ENCODE peak calls at places on chromosomes 3 and 15, in seven cellular contexts. One of them, this sample, is unnamed.

GRCh38 chr3:183514048-183514447 is 41.5 kb downstream of the KLHL6 start:
- DNase-seq in trophoblast cell: no peak
- DNase-seq in H1: no peak
- DNase-seq in IMR-90: no peak
- DNase-seq in H9: no peak
- DNase-seq in mesenchymal stem cell: no peak
- DNase-seq in mesendoderm: no peak
- DNase-seq in this sample: no peak

GRCh38 chr3:167520656-167521360 is 47.0 kb upstream of the SERPINI2 start:
- DNase-seq in IMR-90: no peak
- DNase-seq in H9: no peak
- DNase-seq in mesenchymal stem cell: no peak
- DNase-seq in trophoblast cell: no peak
- DNase-seq in H1: no peak
- DNase-seq in mesendoderm: peak
- DNase-seq in this sample: no peak

GRCh38 chr15:67135494-67135893 is 70.1 kb downstream of the SMAD3 start:
- DNase-seq in mesenchymal stem cell: peak
- DNase-seq in IMR-90: peak
- DNase-seq in H1: no peak
- DNase-seq in trophoblast cell: no peak
- DNase-seq in H9: no peak
- DNase-seq in mesendoderm: no peak
- DNase-seq in this sample: no peak

GRCh38 chr15:56149071-56149470 is 94.6 kb downstream of the RFX7 start:
- DNase-seq in mesendoderm: no peak
- DNase-seq in mesenchymal stem cell: no peak
- DNase-seq in trophoblast cell: no peak
- DNase-seq in H1: no peak
- DNase-seq in IMR-90: peak
- DNase-seq in H9: no peak
- DNase-seq in this sample: no peak

GRCh38 chr3:147141516-147141915 is 264.8 kb downstream of the ZIC4 start:
- DNase-seq in mesendoderm: no peak
- DNase-seq in IMR-90: no peak
- DNase-seq in mesenchymal stem cell: peak
- DNase-seq in H9: no peak
- DNase-seq in H1: no peak
- DNase-seq in trophoblast cell: no peak
- DNase-seq in this sample: no peak

GRCh38 chr3:194269610-194270145 is 81.5 kb downstream of the CPN2 start:
- DNase-seq in mesendoderm: peak
- DNase-seq in H1: peak
- DNase-seq in mesenchymal stem cell: peak
- DNase-seq in trophoblast cell: no peak
- DNase-seq in H9: peak
- DNase-seq in IMR-90: no peak
- DNase-seq in this sample: no peak

GRCh38 chr15:59522988-59523461 is 85.0 kb downstream of the FAM81A start:
- DNase-seq in H9: no peak
- DNase-seq in IMR-90: no peak
- DNase-seq in mesenchymal stem cell: no peak
- DNase-seq in trophoblast cell: no peak
- DNase-seq in H1: peak
- DNase-seq in mesendoderm: peak
- DNase-seq in this sample: no peak

GRCh38 chr15:45091161-45091560 is 22.8 kb downstream of the DUOX2 start:
- DNase-seq in H1: no peak
- DNase-seq in IMR-90: peak
- DNase-seq in trophoblast cell: no peak
- DNase-seq in mesenchymal stem cell: peak
- DNase-seq in H9: no peak
- DNase-seq in mesendoderm: no peak
- DNase-seq in this sample: no peak

GRCh38 chr3:126932188-126932931 is 50.6 kb upstream of the PLXNA1 start:
- DNase-seq in H1: no peak
- DNase-seq in mesenchymal stem cell: peak
- DNase-seq in IMR-90: peak
- DNase-seq in mesendoderm: no peak
- DNase-seq in trophoblast cell: no peak
- DNase-seq in H9: no peak
- DNase-seq in this sample: no peak

GRCh38 chr3:58434170-58434507 is 507 bp upstream of the PDHB start:
- DNase-seq in mesenchymal stem cell: peak
- DNase-seq in mesendoderm: no peak
- DNase-seq in IMR-90: no peak
- DNase-seq in H1: no peak
- DNase-seq in H9: no peak
- DNase-seq in trophoblast cell: no peak
- DNase-seq in this sample: no peak

GRCh38 chr3:38121451-38121831 is 15.5 kb downstream of the ACAA1 start:
- DNase-seq in H9: no peak
- DNase-seq in mesendoderm: no peak
- DNase-seq in trophoblast cell: no peak
- DNase-seq in mesenchymal stem cell: no peak
- DNase-seq in IMR-90: no peak
- DNase-seq in H1: no peak
- DNase-seq in this sample: no peak

GRCh38 chr3:114310701-114311100 is 16.9 kb downstream of the TIGIT start:
- DNase-seq in mesendoderm: no peak
- DNase-seq in H1: no peak
- DNase-seq in IMR-90: peak
- DNase-seq in trophoblast cell: no peak
- DNase-seq in H9: no peak
- DNase-seq in mesenchymal stem cell: no peak
- DNase-seq in this sample: no peak

GRCh38 chr3:28291577-28291976 is 50.2 kb downstream of the CMC1 start:
- DNase-seq in trophoblast cell: no peak
- DNase-seq in mesenchymal stem cell: no peak
- DNase-seq in mesendoderm: no peak
- DNase-seq in H9: no peak
- DNase-seq in IMR-90: no peak
- DNase-seq in H1: no peak
- DNase-seq in this sample: no peak

GRCh38 chr3:155243512-155243921 is 50.0 kb downstream of the STRIT1 start:
- DNase-seq in mesenchymal stem cell: peak
- DNase-seq in mesendoderm: no peak
- DNase-seq in IMR-90: peak
- DNase-seq in H1: no peak
- DNase-seq in H9: no peak
- DNase-seq in trophoblast cell: no peak
- DNase-seq in this sample: no peak

GRCh38 chr3:149519912-149520311 is 45.4 kb downstream of the TM4SF4 start:
- DNase-seq in mesendoderm: no peak
- DNase-seq in trophoblast cell: no peak
- DNase-seq in mesenchymal stem cell: no peak
- DNase-seq in IMR-90: no peak
- DNase-seq in H1: no peak
- DNase-seq in H9: no peak
- DNase-seq in this sample: no peak

GRCh38 chr3:57544181-57545125 is at the start of gene DNAH12:
- DNase-seq in mesendoderm: peak
- DNase-seq in H1: peak
- DNase-seq in mesenchymal stem cell: peak
- DNase-seq in trophoblast cell: peak
- DNase-seq in H9: peak
- DNase-seq in IMR-90: no peak
- DNase-seq in this sample: peak

GRCh38 chr3:135759651-135760050 is 205.9 kb upstream of the PPP2R3A start:
- DNase-seq in trophoblast cell: no peak
- DNase-seq in H9: no peak
- DNase-seq in mesenchymal stem cell: no peak
- DNase-seq in IMR-90: no peak
- DNase-seq in mesendoderm: no peak
- DNase-seq in H1: no peak
- DNase-seq in this sample: no peak

GRCh38 chr3:4643904-4644547 is 150.9 kb downstream of the ITPR1 start:
- DNase-seq in mesendoderm: no peak
- DNase-seq in IMR-90: no peak
- DNase-seq in trophoblast cell: no peak
- DNase-seq in H9: no peak
- DNase-seq in H1: no peak
- DNase-seq in mesenchymal stem cell: no peak
- DNase-seq in this sample: no peak

GRCh38 chr3:35944915-35945710 is 305.8 kb downstream of the ARPP21 start:
- DNase-seq in H9: no peak
- DNase-seq in trophoblast cell: no peak
- DNase-seq in mesendoderm: peak
- DNase-seq in H1: no peak
- DNase-seq in mesenchymal stem cell: peak
- DNase-seq in IMR-90: peak
- DNase-seq in this sample: no peak

GRCh38 chr15:42736178-42736792 is 643 bp downstream of the CDAN1 start:
- DNase-seq in H1: no peak
- DNase-seq in trophoblast cell: no peak
- DNase-seq in H9: no peak
- DNase-seq in mesendoderm: peak
- DNase-seq in IMR-90: no peak
- DNase-seq in mesenchymal stem cell: peak
- DNase-seq in this sample: no peak

GRCh38 chr3:41041899-41042298 is 157.4 kb upstream of the CTNNB1 start:
- DNase-seq in mesendoderm: no peak
- DNase-seq in H1: no peak
- DNase-seq in IMR-90: no peak
- DNase-seq in H9: no peak
- DNase-seq in trophoblast cell: no peak
- DNase-seq in mesenchymal stem cell: no peak
- DNase-seq in this sample: no peak
- H4K8ac ChIP-seq in mesendoderm: no peak
- H4K8ac ChIP-seq in H1: no peak
- H4K8ac ChIP-seq in IMR-90: no peak
- H4K8ac ChIP-seq in H9: no peak
- H4K8ac ChIP-seq in trophoblast cell: no peak
- H4K8ac ChIP-seq in mesenchymal stem cell: no peak
- H4K8ac ChIP-seq in this sample: no peak

DNA sequence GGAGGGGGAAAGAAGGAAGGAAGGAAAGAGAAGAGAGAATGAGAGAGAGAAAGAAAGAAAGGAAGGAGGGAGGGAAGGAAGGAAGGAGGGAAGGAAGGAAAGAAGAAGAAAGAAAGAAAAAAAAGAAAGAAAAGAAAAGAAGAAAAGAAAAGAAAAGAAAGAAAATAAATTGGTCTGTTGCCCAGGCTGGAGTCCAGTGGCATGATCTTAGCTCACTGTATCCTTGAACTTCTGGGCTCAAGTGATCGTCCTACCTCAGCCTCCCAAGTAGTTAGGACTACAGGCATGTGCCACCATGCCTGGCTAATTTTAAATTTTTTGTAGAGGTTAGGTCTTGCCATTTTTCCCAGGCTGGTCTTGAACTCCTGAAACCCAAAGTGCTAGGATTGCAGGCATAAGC is 11.6 kb upstream of the RNF7 start:
- DNase-seq in mesendoderm: no peak
- DNase-seq in mesenchymal stem cell: no peak
- DNase-seq in H1: no peak
- DNase-seq in IMR-90: no peak
- DNase-seq in H9: no peak
- DNase-seq in trophoblast cell: no peak
- DNase-seq in this sample: no peak
- H4K8ac ChIP-seq in mesendoderm: no peak
- H4K8ac ChIP-seq in mesenchymal stem cell: no peak
- H4K8ac ChIP-seq in H1: no peak
- H4K8ac ChIP-seq in IMR-90: no peak
- H4K8ac ChIP-seq in H9: no peak
- H4K8ac ChIP-seq in trophoblast cell: no peak
- H4K8ac ChIP-seq in this sample: no peak

GRCh38 chr3:182108351-182108750 is 396.6 kb downstream of the SOX2 start:
- DNase-seq in trophoblast cell: no peak
- DNase-seq in H1: no peak
- DNase-seq in mesendoderm: no peak
- DNase-seq in H9: no peak
- DNase-seq in IMR-90: no peak
- DNase-seq in mesenchymal stem cell: no peak
- DNase-seq in this sample: no peak

GRCh38 chr3:182104811-182105316 is 393.1 kb downstream of the SOX2 start:
- DNase-seq in H9: no peak
- DNase-seq in H1: no peak
- DNase-seq in mesendoderm: no peak
- DNase-seq in mesenchymal stem cell: no peak
- DNase-seq in IMR-90: no peak
- DNase-seq in trophoblast cell: no peak
- DNase-seq in this sample: no peak

GRCh38 chr3:182105875-182106274 is 394.1 kb downstream of the SOX2 start:
- DNase-seq in trophoblast cell: no peak
- DNase-seq in IMR-90: no peak
- DNase-seq in H9: no peak
- DNase-seq in mesenchymal stem cell: no peak
- DNase-seq in mesendoderm: no peak
- DNase-seq in H1: no peak
- DNase-seq in this sample: no peak
- H4K8ac ChIP-seq in trophoblast cell: no peak
- H4K8ac ChIP-seq in IMR-90: no peak
- H4K8ac ChIP-seq in H9: no peak
- H4K8ac ChIP-seq in mesenchymal stem cell: no peak
- H4K8ac ChIP-seq in mesendoderm: no peak
- H4K8ac ChIP-seq in H1: no peak
- H4K8ac ChIP-seq in this sample: no peak

DNA sequence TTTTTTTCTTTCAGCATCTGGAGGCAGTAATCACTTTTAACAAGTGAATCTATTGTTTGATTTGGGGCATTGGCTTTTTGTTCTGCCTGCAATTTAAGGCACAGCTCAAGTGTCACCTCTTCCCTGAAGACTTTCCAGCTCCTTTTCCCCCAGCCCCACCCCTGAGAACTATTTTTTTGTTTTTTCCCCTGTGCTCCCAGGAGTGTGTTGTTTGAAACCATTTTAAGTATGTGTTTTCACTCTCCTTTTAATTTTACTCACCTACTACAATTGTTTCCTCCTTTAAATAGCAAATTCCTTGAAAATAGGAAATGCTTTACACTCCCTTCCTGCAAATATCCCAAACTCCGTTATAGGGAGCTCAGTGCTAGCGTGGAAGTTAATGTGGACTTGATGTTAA is 286.7 kb upstream of the PROK2 start:
- DNase-seq in H9: no peak
- DNase-seq in mesenchymal stem cell: no peak
- DNase-seq in IMR-90: no peak
- DNase-seq in H1: no peak
- DNase-seq in mesendoderm: no peak
- DNase-seq in trophoblast cell: no peak
- DNase-seq in this sample: no peak
- H4K8ac ChIP-seq in H9: no peak
- H4K8ac ChIP-seq in mesenchymal stem cell: no peak
- H4K8ac ChIP-seq in IMR-90: no peak
- H4K8ac ChIP-seq in H1: no peak
- H4K8ac ChIP-seq in mesendoderm: no peak
- H4K8ac ChIP-seq in trophoblast cell: no peak
- H4K8ac ChIP-seq in this sample: no peak

This sample was measured in neuronal stem cell.